ENCODE peak calls at places on chromosomes 16 and 17, in four cellular contexts. One of them, this sample, is unnamed.

GRCh38 chr17:78472035-78472905 is 93.8 kb downstream of the PGS1 start:
- DNase-seq in K562: no peak
- DNase-seq in SK-N-SH: no peak
- DNase-seq in GM12878: peak
- DNase-seq in this sample: no peak

GRCh38 chr17:76550712-76551615 is 11.1 kb downstream of the PRCD start:
- DNase-seq in K562: no peak
- DNase-seq in SK-N-SH: no peak
- DNase-seq in GM12878: no peak
- DNase-seq in this sample: peak

GRCh38 chr17:69358688-69359596 is 32.0 kb upstream of the ABCA5 start:
- DNase-seq in GM12878: peak
- DNase-seq in K562: no peak
- DNase-seq in SK-N-SH: peak
- DNase-seq in this sample: no peak

GRCh38 chr16:13153696-13154095 is 252.3 kb downstream of the SHISA9 start:
- DNase-seq in SK-N-SH: no peak
- DNase-seq in GM12878: no peak
- DNase-seq in K562: no peak
- DNase-seq in this sample: no peak

GRCh38 chr17:82752371-82753200 is 721 bp downstream of the TBCD start:
- DNase-seq in GM12878: no peak
- DNase-seq in SK-N-SH: peak
- DNase-seq in K562: peak
- DNase-seq in this sample: peak

GRCh38 chr17:45149669-45150603 is 1.7 kb downstream of the HEXIM1 start:
- DNase-seq in GM12878: no peak
- DNase-seq in K562: peak
- DNase-seq in SK-N-SH: peak
- DNase-seq in this sample: peak

GRCh38 chr17:9220466-9221230 is 199.3 kb downstream of the NTN1 start:
- DNase-seq in SK-N-SH: no peak
- DNase-seq in K562: no peak
- DNase-seq in GM12878: no peak
- DNase-seq in this sample: no peak

GRCh38 chr17:29407856-29408255 is 17.7 kb downstream of the TAOK1 start:
- DNase-seq in SK-N-SH: no peak
- DNase-seq in K562: no peak
- DNase-seq in GM12878: no peak
- DNase-seq in this sample: no peak

GRCh38 chr16:84625556-84625955 is 7.7 kb upstream of the COTL1 start:
- DNase-seq in K562: no peak
- DNase-seq in SK-N-SH: no peak
- DNase-seq in GM12878: no peak
- DNase-seq in this sample: no peak

GRCh38 chr16:80197790-80198201 is 343.0 kb upstream of the DYNLRB2 start:
- DNase-seq in SK-N-SH: no peak
- DNase-seq in GM12878: no peak
- DNase-seq in K562: no peak
- DNase-seq in this sample: peak

DNA sequence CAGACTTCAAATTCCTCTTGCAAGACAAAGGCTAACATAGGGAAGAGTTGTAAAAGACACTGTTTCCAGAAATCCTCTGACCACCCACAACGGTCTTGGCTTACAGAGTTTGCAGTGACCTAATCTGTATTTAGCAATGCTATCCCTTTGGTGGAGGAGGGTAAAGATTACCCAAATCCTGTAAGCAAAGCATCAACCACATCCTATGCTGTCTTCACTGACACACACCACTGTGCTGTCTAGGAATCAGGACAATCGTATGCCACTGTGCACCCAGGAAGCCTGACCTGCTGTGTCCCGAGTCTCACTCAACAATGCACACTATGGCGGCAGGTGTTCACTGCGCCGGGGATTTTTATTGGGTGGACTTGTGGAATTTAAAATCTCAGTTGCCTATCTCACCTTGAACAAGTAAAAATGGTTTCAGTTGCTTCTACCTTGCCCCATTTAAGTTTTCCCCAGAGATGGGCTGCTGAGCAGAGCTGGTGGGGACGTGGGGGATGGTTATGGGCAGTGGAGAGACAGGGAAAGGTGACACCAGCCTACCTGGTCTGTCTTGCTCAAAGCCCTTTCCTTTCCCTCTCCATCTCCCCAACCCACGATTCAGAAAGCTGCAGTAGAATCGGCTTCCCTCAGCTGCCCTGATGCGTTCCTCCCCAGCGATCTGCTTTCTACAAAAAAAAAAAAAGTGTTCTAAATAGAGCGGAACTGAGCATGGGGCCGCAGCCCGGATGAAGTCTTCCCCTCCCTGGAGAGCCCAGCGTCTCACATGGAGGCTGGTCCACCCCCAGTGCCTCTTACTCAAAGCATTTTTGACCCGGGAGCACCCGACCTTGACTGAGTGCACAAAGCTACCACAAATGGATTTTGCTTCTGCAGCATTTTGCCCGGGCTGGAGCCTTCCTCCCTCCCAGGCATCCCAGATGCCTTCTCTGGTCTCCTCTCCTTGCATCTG is 271.5 kb downstream of the SOX9 start:
- DNase-seq in K562: no peak
- DNase-seq in SK-N-SH: no peak
- DNase-seq in GM12878: peak
- DNase-seq in this sample: peak
- TF ChIP-seq CHD2 in K562: no peak
- TF ChIP-seq CHD2 in SK-N-SH: no peak
- TF ChIP-seq CHD2 in GM12878: no peak
- TF ChIP-seq CHD2 in this sample: no peak

GRCh38 chr16:87324411-87325275 is 7.5 kb upstream of the C16orf95 start:
- DNase-seq in K562: peak
- DNase-seq in SK-N-SH: peak
- DNase-seq in GM12878: no peak
- DNase-seq in this sample: peak
- H3K27ac ChIP-seq in K562: no peak
- H3K27ac ChIP-seq in SK-N-SH: no peak
- H3K27ac ChIP-seq in GM12878: no peak
- H3K27ac ChIP-seq in this sample: no peak

DNA sequence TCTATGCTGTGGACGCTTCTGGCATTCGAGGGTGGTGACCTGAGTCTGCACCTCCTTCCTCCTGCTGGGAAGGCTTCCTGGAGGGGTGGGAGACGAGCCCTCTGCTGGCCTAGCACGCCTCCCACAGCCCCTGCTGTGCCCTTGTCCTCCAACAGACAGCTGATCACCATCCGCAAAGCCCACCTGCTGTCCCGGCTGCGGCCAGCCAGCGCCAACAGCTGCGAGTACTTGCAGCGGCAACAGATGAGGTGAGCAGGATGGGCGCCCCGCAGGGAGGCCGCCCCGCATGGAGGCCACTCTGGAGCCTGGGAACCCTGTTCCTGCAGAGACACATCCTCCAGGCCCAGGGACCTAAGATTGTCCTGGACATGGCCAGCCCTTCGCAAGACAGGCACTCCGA is 21.6 kb downstream of the UBALD1 start:
- DNase-seq in SK-N-SH: peak
- DNase-seq in GM12878: no peak
- DNase-seq in K562: no peak
- DNase-seq in this sample: no peak
- TF ChIP-seq RCOR1 in SK-N-SH: no peak
- TF ChIP-seq RCOR1 in GM12878: no peak
- TF ChIP-seq RCOR1 in K562: no peak
- TF ChIP-seq RCOR1 in this sample: no peak

GRCh38 chr16:10992797-10993196 is 48.4 kb downstream of the CLEC16A start:
- DNase-seq in K562: peak
- DNase-seq in GM12878: no peak
- DNase-seq in SK-N-SH: no peak
- DNase-seq in this sample: peak
- TF ChIP-seq CHD2 in K562: no peak
- TF ChIP-seq CHD2 in GM12878: no peak
- TF ChIP-seq CHD2 in SK-N-SH: no peak
- TF ChIP-seq CHD2 in this sample: no peak

DNA sequence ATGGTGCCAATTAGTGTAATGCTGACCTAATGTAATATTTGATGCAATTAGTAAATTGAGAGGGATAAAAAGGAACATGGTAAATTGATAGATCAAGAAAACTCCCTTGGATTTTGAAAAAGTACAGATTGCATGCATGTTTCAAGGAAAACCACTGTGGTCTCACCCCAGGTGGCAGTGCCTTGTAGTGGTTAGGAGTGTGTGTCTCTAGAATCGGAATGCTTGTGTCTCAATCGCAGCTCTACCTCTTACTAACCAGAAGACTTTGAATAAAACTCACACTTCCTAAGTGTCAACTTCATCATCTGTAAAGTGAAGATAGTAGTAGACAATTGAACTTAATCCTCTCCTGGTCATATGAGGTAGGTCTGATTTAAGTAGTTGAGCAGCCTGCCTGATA is 128.9 kb upstream of the GOT2 start:
- DNase-seq in SK-N-SH: no peak
- DNase-seq in K562: no peak
- DNase-seq in GM12878: no peak
- DNase-seq in this sample: no peak
- H3K27ac ChIP-seq in SK-N-SH: no peak
- H3K27ac ChIP-seq in K562: no peak
- H3K27ac ChIP-seq in GM12878: no peak
- H3K27ac ChIP-seq in this sample: no peak

GRCh38 chr17:70752966-70753467 is 583.7 kb downstream of the KCNJ2 start:
- DNase-seq in SK-N-SH: no peak
- DNase-seq in K562: no peak
- DNase-seq in GM12878: no peak
- DNase-seq in this sample: no peak
- TF ChIP-seq RCOR1 in SK-N-SH: no peak
- TF ChIP-seq RCOR1 in K562: no peak
- TF ChIP-seq RCOR1 in GM12878: no peak
- TF ChIP-seq RCOR1 in this sample: no peak

GRCh38 chr17:75455896-75456416 is 479 bp upstream of the TMEM94 start:
- DNase-seq in GM12878: no peak
- DNase-seq in K562: no peak
- DNase-seq in SK-N-SH: peak
- DNase-seq in this sample: no peak

GRCh38 chr17:75447951-75448856 is 8.2 kb upstream of the TMEM94 start:
- DNase-seq in SK-N-SH: no peak
- DNase-seq in K562: peak
- DNase-seq in GM12878: no peak
- DNase-seq in this sample: no peak

GRCh38 chr17:75454193-75454592 is 2.2 kb upstream of the TMEM94 start:
- DNase-seq in SK-N-SH: no peak
- DNase-seq in K562: no peak
- DNase-seq in GM12878: peak
- DNase-seq in this sample: no peak

GRCh38 chr17:75450270-75450669 is 6.2 kb upstream of the TMEM94 start:
- DNase-seq in K562: no peak
- DNase-seq in GM12878: no peak
- DNase-seq in SK-N-SH: no peak
- DNase-seq in this sample: no peak
- TF ChIP-seq CHD2 in K562: no peak
- TF ChIP-seq CHD2 in GM12878: no peak
- TF ChIP-seq CHD2 in SK-N-SH: no peak
- TF ChIP-seq CHD2 in this sample: no peak

GRCh38 chr17:19654342-19654886 is 5.9 kb downstream of the ALDH3A2 start:
- DNase-seq in SK-N-SH: no peak
- DNase-seq in K562: no peak
- DNase-seq in GM12878: no peak
- DNase-seq in this sample: no peak

GRCh38 chr17:19650826-19651225 is 2.3 kb downstream of the ALDH3A2 start:
- DNase-seq in K562: no peak
- DNase-seq in GM12878: no peak
- DNase-seq in SK-N-SH: no peak
- DNase-seq in this sample: no peak

GRCh38 chr17:19648475-19649406 is at the start of gene ALDH3A2:
- DNase-seq in GM12878: peak
- DNase-seq in SK-N-SH: peak
- DNase-seq in K562: peak
- DNase-seq in this sample: peak

GRCh38 chr17:19652595-19652994 is 4.0 kb downstream of the ALDH3A2 start:
- DNase-seq in K562: no peak
- DNase-seq in SK-N-SH: no peak
- DNase-seq in GM12878: no peak
- DNase-seq in this sample: no peak

DNA sequence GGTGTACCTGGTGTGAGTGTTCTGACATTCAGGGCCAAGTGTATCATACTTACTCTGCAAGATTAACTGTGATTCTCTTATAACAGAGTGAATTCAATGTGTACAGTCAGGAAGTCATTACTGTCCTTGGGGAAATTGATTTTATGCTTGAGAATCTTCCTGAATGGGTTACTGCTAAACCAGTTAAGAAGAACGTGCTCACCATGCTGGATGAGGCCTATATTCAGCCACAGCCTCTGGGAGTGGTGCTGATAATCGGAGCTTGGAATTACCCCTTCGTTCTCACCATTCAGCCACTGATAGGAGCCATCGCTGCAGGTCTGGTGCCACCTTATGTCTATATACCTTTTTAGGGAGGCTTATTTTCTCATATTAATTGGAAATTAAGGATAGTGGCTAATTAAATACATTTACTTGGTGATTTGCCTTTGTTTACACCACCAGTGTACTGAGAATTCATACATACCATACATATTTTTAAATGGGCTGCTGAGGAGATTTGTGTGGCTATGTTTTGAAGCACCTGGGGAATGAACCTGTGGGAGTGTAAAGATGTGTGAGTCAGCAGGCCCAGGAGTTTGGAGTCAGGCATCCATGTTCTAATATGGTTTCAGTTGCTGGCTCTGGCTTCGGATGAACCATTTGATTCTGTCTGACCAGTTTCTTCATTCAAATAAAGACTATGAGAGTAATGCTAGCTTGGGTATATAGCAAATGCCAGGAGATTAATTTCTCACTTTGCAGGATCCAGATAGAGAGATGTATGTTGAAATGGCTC is 3.1 kb downstream of the ALDH3A2 start:
- DNase-seq in SK-N-SH: no peak
- DNase-seq in GM12878: no peak
- DNase-seq in K562: no peak
- DNase-seq in this sample: no peak
- H3K27ac ChIP-seq in SK-N-SH: no peak
- H3K27ac ChIP-seq in GM12878: no peak
- H3K27ac ChIP-seq in K562: no peak
- H3K27ac ChIP-seq in this sample: peak

GRCh38 chr17:74566132-74566753 is 1.1 kb downstream of the CD300H start:
- DNase-seq in SK-N-SH: peak
- DNase-seq in GM12878: no peak
- DNase-seq in K562: peak
- DNase-seq in this sample: peak
- TF ChIP-seq RCOR1 in SK-N-SH: no peak
- TF ChIP-seq RCOR1 in GM12878: no peak
- TF ChIP-seq RCOR1 in K562: no peak
- TF ChIP-seq RCOR1 in this sample: no peak